ENCODE peak calls at places on chromosomes 11 and 22, in nine cellular contexts. B, S, H, O, A, W, F, J and M are unnamed samples.

GRCh38 chr22:50316114-50317065 is 8.9 kb upstream of the PLXNB2 start:
- DNase-seq in B (no peak), S (no peak), H (no peak), O (no peak), A (no peak), W (no peak), F (no peak), J (no peak), M (no peak)

GRCh38 chr11:33500331-33500730 is 200.3 kb downstream of the C11orf91 start:
- DNase-seq in B (no peak), S (no peak), H (peak), O (no peak), A (peak), W (no peak), F (no peak), J (no peak), M (no peak)

GRCh38 chr11:3840289-3840869 is 380 bp downstream of the RHOG start:
- DNase-seq in B (peak), S (no peak), H (no peak), O (no peak), A (no peak), W (no peak), F (no peak), J (no peak), M (peak)

GRCh38 chr22:36977401-36977861 is 41.8 kb downstream of the TST start:
- DNase-seq in B (peak), S (peak), H (peak), O (peak), A (peak), W (peak), F (peak), J (peak), M (peak)

GRCh38 chr11:46967962-46968361 is 31.4 kb downstream of the CSTPP1 start:
- DNase-seq in B (no peak), S (no peak), H (no peak), O (no peak), A (no peak), W (no peak), F (no peak), J (no peak), M (no peak)

GRCh38 chr22:36026741-36027140 is 1.9 kb downstream of the RBFOX2 start:
- DNase-seq in B (no peak), S (no peak), H (peak), O (no peak), A (peak), W (no peak), F (no peak), J (no peak), M (no peak)

GRCh38 chr11:131855320-131855719 is 484.9 kb downstream of the NTM start:
- DNase-seq in B (no peak), S (no peak), H (peak), O (no peak), A (peak), W (no peak), F (no peak), J (no peak), M (no peak)

GRCh38 chr11:82577246-82577645 is 156.4 kb downstream of the FAM181B start:
- DNase-seq in B (no peak), S (no peak), H (no peak), O (peak), A (no peak), W (no peak), F (no peak), J (no peak), M (no peak)

GRCh38 chr11:2789331-2789730 is 89.5 kb upstream of the KCNQ1OT1 start:
- DNase-seq in B (no peak), S (no peak), H (no peak), O (no peak), A (no peak), W (no peak), F (no peak), J (no peak), M (no peak)

GRCh38 chr11:103016031-103016430 is 60.5 kb upstream of the MMP13 start:
- DNase-seq in B (no peak), S (no peak), H (no peak), O (no peak), A (no peak), W (no peak), F (no peak), J (no peak), M (no peak)

GRCh38 chr11:87463486-87464102 is 425.9 kb downstream of the TMEM135 start:
- DNase-seq in B (no peak), S (no peak), H (peak), O (peak), A (no peak), W (no peak), F (peak), J (no peak), M (no peak)

GRCh38 chr11:7321708-7322448 is 70.2 kb downstream of the SYT9 start:
- DNase-seq in B (no peak), S (no peak), H (no peak), O (no peak), A (no peak), W (no peak), F (no peak), J (no peak), M (no peak)

GRCh38 chr11:17791144-17791543 is 56.6 kb downstream of the KCNC1 start:
- DNase-seq in B (no peak), S (no peak), H (no peak), O (no peak), A (no peak), W (no peak), F (no peak), J (no peak), M (no peak)

GRCh38 chr22:27973851-27974250 is 54.8 kb upstream of the PITPNB start:
- DNase-seq in B (no peak), S (no peak), H (no peak), O (no peak), A (no peak), W (no peak), F (no peak), J (no peak), M (no peak)

GRCh38 chr22:28710112-28710888 is 30.7 kb upstream of the TTC28 start:
- DNase-seq in B (no peak), S (no peak), H (peak), O (peak), A (peak), W (no peak), F (peak), J (no peak), M (no peak)

GRCh38 chr22:30005213-30005857 is 74.9 kb upstream of the HORMAD2 start:
- DNase-seq in B (peak), S (peak), H (peak), O (peak), A (peak), W (peak), F (peak), J (peak), M (peak)